ENCODE peak calls at places on chromosome 19, in seven cellular contexts. F, Z, T, W, Q, G and S are unnamed samples.

GRCh38 chr19:38554676-38555141 is 63.0 kb downstream of the MAP4K1 start:
- DNase-seq in F (no peak), Z (no peak), T (no peak), W (no peak), Q (no peak), G (no peak), S (no peak)

GRCh38 chr19:47141695-47142094 is 11.1 kb downstream of the SAE1 start:
- DNase-seq in F (no peak), Z (no peak), T (no peak), W (peak), Q (no peak), G (no peak), S (no peak)

GRCh38 chr19:43624933-43625332 is 5.5 kb upstream of the ZNF428 start:
- DNase-seq in F (peak), Z (peak), T (no peak), W (peak), Q (peak), G (peak), S (peak)

GRCh38 chr19:42140125-42140754 is 8.0 kb upstream of the POU2F2 start:
- DNase-seq in F (peak), Z (peak), T (peak), W (peak), Q (no peak), G (peak), S (no peak)

GRCh38 chr19:29849234-29849633 is 37.4 kb downstream of the CCNE1 start:
- DNase-seq in F (no peak), Z (no peak), T (no peak), W (no peak), Q (no peak), G (no peak), S (no peak)

GRCh38 chr19:6588508-6589345 is 2.2 kb downstream of the CD70 start:
- DNase-seq in F (no peak), Z (peak), T (no peak), W (no peak), Q (no peak), G (no peak), S (no peak)

GRCh38 chr19:38055040-38055439 is 148.0 kb downstream of the SIPA1L3 start:
- DNase-seq in F (no peak), Z (no peak), T (no peak), W (no peak), Q (no peak), G (no peak), S (no peak)

GRCh38 chr19:6616011-6616410 is 25.1 kb upstream of the CD70 start:
- DNase-seq in F (peak), Z (no peak), T (no peak), W (no peak), Q (peak), G (no peak), S (no peak)

GRCh38 chr19:35437152-35437951 is 10.7 kb upstream of the FFAR2 start:
- DNase-seq in F (peak), Z (no peak), T (no peak), W (peak), Q (no peak), G (no peak), S (no peak)

GRCh38 chr19:48539503-48540096 is 12.4 kb upstream of the SULT2B1 start:
- DNase-seq in F (peak), Z (no peak), T (no peak), W (peak), Q (no peak), G (peak), S (no peak)

GRCh38 chr19:14505488-14506239 is 9.7 kb upstream of the GIPC1 start:
- DNase-seq in F (peak), Z (peak), T (peak), W (peak), Q (peak), G (no peak), S (peak)

GRCh38 chr19:10467104-10467706 is 36.0 kb downstream of the KEAP1 start:
- DNase-seq in F (no peak), Z (no peak), T (no peak), W (no peak), Q (no peak), G (no peak), S (no peak)

GRCh38 chr19:32810452-32810851 is 59.1 kb downstream of the SLC7A9 start:
- DNase-seq in F (no peak), Z (no peak), T (no peak), W (no peak), Q (no peak), G (no peak), S (no peak)

GRCh38 chr19:38233740-38234251 is 9.8 kb upstream of the DPF1 start:
- DNase-seq in F (peak), Z (peak), T (peak), W (peak), Q (peak), G (peak), S (peak)

GRCh38 chr19:19623383-19623782 is 4.6 kb downstream of the LPAR2 start:
- DNase-seq in F (no peak), Z (no peak), T (no peak), W (no peak), Q (no peak), G (no peak), S (no peak)
- TF ChIP-seq CTCF in F (no peak), Z (no peak), T (no peak), W (no peak), Q (no peak), G (no peak), S (no peak)

DNA sequence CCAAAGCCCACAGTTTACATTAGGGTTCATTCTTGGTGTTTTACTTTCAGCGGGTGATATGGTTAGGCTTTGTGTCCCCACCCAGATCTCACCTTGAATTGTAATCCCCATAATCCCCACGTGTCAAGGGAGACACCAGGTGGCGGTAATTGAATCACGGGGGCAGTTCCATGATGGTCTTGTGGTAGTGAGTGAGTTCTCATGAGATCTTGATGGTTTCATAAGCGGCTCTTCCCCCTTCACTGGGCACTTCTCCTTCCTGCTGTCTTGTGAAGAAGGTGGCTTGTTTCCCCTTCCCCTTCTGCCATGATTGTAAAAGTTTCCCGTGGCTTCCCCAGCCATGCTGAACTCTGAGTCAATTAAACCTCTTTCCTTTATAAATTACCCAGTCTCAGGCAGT is 12.0 kb downstream of the FPR2 start:
- DNase-seq in F (no peak), Z (no peak), T (no peak), W (no peak), Q (no peak), G (no peak), S (no peak)
- TF ChIP-seq CTCF in F (no peak), Z (no peak), T (no peak), W (no peak), Q (no peak), G (no peak), S (no peak)

GRCh38 chr19:4807188-4807587 is 15.7 kb downstream of the FEM1A start:
- DNase-seq in F (no peak), Z (peak), T (no peak), W (no peak), Q (no peak), G (no peak), S (no peak)
- TF ChIP-seq CTCF in F (no peak), Z (no peak), T (no peak), W (no peak), Q (no peak), G (no peak), S (no peak)

GRCh38 chr19:347946-348861 is 3.6 kb upstream of the MIER2 start:
- DNase-seq in F (no peak), Z (no peak), T (no peak), W (no peak), Q (no peak), G (no peak), S (no peak)
- TF ChIP-seq CTCF in F (no peak), Z (no peak), T (no peak), W (peak), Q (no peak), G (no peak), S (no peak)

GRCh38 chr19:56252699-56253422 is 19.7 kb upstream of the EDDM13 start:
- DNase-seq in F (peak), Z (peak), T (peak), W (peak), Q (peak), G (peak), S (peak)

GRCh38 chr19:56258272-56258671 is 14.3 kb upstream of the EDDM13 start:
- DNase-seq in F (no peak), Z (no peak), T (no peak), W (no peak), Q (no peak), G (no peak), S (no peak)

GRCh38 chr19:56253737-56254136 is 18.8 kb upstream of the EDDM13 start:
- DNase-seq in F (peak), Z (peak), T (no peak), W (peak), Q (peak), G (peak), S (peak)
- TF ChIP-seq CTCF in F (peak), Z (peak), T (peak), W (peak), Q (peak), G (peak), S (no peak)

GRCh38 chr19:45428385-45429231 is 4.9 kb upstream of the ERCC1 start:
- DNase-seq in F (no peak), Z (peak), T (peak), W (peak), Q (no peak), G (no peak), S (peak)
- TF ChIP-seq CTCF in F (peak), Z (peak), T (peak), W (peak), Q (peak), G (peak), S (peak)

DNA sequence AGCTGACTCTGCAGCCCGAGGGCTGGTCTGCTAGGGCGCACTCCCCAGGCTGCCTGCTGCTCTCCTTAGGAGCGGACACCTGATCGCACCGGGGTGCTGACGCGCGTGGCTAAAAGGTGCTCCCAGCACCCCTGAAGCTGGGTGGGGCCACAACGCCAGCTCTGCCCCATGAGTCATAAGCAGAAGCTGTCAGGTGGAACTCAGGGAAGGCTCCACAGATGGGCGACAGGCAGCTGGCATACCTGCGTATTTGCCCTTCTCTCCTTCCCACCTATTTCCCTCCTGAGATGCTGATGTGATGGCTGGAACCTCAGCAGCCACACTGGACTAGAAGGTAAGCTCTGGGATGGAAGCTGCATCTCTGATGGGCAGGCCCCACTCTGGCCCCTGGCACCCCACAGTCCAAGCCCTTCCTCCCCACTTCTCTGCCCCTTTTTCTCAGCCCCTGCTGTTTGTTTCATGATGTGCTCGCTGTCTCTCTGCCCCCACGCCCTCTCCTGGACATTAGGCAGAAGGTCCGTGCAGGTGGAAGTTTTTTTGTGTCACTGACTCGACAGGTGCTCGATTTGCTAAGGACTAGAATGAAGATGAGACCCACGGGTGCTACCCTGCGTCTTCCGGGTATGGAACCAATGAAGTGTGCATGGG is 30.3 kb upstream of the CACTIN start:
- DNase-seq in F (peak), Z (no peak), T (no peak), W (no peak), Q (no peak), G (no peak), S (no peak)
- TF ChIP-seq CTCF in F (no peak), Z (peak), T (no peak), W (no peak), Q (no peak), G (no peak), S (no peak)

DNA sequence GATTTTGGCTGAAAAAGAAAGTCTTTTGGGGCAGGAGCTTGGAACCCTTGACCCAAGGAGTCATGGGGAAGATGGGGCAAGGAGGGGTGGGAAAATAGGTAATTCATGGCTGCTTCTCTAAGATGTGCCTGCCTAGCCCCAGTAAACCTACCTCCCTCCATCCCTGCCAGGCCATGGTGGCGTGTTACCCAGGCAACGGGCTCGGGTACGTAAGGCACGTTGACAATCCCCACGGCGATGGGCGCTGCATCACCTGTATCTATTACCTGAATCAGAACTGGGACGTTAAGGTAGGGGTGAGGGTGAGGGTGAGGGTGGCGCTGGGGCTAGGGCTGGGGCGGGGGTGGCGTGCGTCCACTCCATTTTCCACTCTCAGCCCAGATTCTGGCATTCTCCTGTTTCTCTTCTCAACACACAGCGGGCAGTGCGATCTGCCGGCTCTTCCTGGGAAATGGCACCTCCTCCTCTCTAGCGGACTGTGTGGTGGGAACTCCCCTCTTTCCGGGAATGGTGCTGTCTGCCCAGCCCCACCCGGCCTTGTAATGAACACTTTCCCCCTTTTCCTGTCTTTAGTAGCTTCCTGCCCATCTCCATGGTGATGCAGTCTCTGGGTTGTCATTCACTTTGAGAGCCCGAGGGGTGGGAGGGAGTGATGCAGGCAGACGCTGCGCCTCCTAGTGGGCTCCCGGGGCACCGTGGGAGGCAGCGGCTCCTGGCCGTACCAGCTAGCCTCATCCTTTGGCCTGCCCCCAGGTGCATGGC is 7.6 kb downstream of the EGLN2 start:
- DNase-seq in F (peak), Z (peak), T (peak), W (peak), Q (peak), G (peak), S (peak)
- TF ChIP-seq CTCF in F (peak), Z (peak), T (peak), W (peak), Q (peak), G (peak), S (peak)